ENCODE peak calls at places on chromosome 12, in four cellular contexts. One of them, this sample, is unnamed.

GRCh38 chr12:4700621-4701026 is 19.6 kb upstream of the GALNT8 start:
- DNase-seq in EL: no peak
- DNase-seq in CD8-positive, alpha-beta T cell: no peak
- DNase-seq in type B pancreatic cell: no peak
- DNase-seq in this sample: no peak

GRCh38 chr12:132477703-132478432 is 12.1 kb upstream of the FBRSL1 start:
- DNase-seq in EL: no peak
- DNase-seq in CD8-positive, alpha-beta T cell: no peak
- DNase-seq in type B pancreatic cell: no peak
- DNase-seq in this sample: no peak

GRCh38 chr12:5085896-5086295 is 42.2 kb downstream of the KCNA5 start:
- DNase-seq in EL: peak
- DNase-seq in CD8-positive, alpha-beta T cell: no peak
- DNase-seq in type B pancreatic cell: no peak
- DNase-seq in this sample: no peak

GRCh38 chr12:55933158-55933798 is 2.3 kb downstream of the DGKA start:
- DNase-seq in EL: peak
- DNase-seq in CD8-positive, alpha-beta T cell: no peak
- DNase-seq in type B pancreatic cell: no peak
- DNase-seq in this sample: no peak

GRCh38 chr12:71070416-71071155 is 87.2 kb downstream of the TSPAN8 start:
- DNase-seq in EL: no peak
- DNase-seq in CD8-positive, alpha-beta T cell: no peak
- DNase-seq in type B pancreatic cell: no peak
- DNase-seq in this sample: no peak

GRCh38 chr12:87816186-87816585 is 213.0 kb downstream of the C12orf50 start:
- DNase-seq in EL: peak
- DNase-seq in CD8-positive, alpha-beta T cell: no peak
- DNase-seq in type B pancreatic cell: no peak
- DNase-seq in this sample: no peak

GRCh38 chr12:4664111-4664510 is 15.2 kb downstream of the NDUFA9 start:
- DNase-seq in EL: peak
- DNase-seq in CD8-positive, alpha-beta T cell: no peak
- DNase-seq in type B pancreatic cell: no peak
- DNase-seq in this sample: no peak

GRCh38 chr12:2581293-2582045 is 213.3 kb upstream of the FKBP4 start:
- DNase-seq in EL: no peak
- DNase-seq in CD8-positive, alpha-beta T cell: no peak
- DNase-seq in type B pancreatic cell: no peak
- DNase-seq in this sample: no peak

GRCh38 chr12:65832217-65832616 is 7.9 kb downstream of the HMGA2 start:
- DNase-seq in EL: no peak
- DNase-seq in CD8-positive, alpha-beta T cell: no peak
- DNase-seq in type B pancreatic cell: no peak
- DNase-seq in this sample: no peak

GRCh38 chr12:68109444-68110217 is 49.9 kb downstream of the IFNG start:
- DNase-seq in EL: no peak
- DNase-seq in CD8-positive, alpha-beta T cell: no peak
- DNase-seq in type B pancreatic cell: no peak
- DNase-seq in this sample: no peak

GRCh38 chr12:124160102-124160501 is 134.8 kb upstream of the RFLNA start:
- DNase-seq in EL: no peak
- DNase-seq in CD8-positive, alpha-beta T cell: no peak
- DNase-seq in type B pancreatic cell: no peak
- DNase-seq in this sample: no peak

GRCh38 chr12:30885321-30885720 is 41.2 kb upstream of the TSPAN11 start:
- DNase-seq in EL: no peak
- DNase-seq in CD8-positive, alpha-beta T cell: no peak
- DNase-seq in type B pancreatic cell: no peak
- DNase-seq in this sample: no peak

GRCh38 chr12:121673013-121673441 is 3.6 kb upstream of the MORN3 start:
- DNase-seq in EL: peak
- DNase-seq in CD8-positive, alpha-beta T cell: no peak
- DNase-seq in type B pancreatic cell: no peak
- DNase-seq in this sample: no peak

GRCh38 chr12:109765493-109765810 is 51.8 kb downstream of the FAM222A start:
- DNase-seq in EL: no peak
- DNase-seq in CD8-positive, alpha-beta T cell: no peak
- DNase-seq in type B pancreatic cell: peak
- DNase-seq in this sample: no peak

GRCh38 chr12:121774968-121775474 is 18.5 kb downstream of the RHOF start:
- DNase-seq in EL: no peak
- DNase-seq in CD8-positive, alpha-beta T cell: no peak
- DNase-seq in type B pancreatic cell: no peak
- DNase-seq in this sample: no peak

GRCh38 chr12:27178723-27179398 is 65.2 kb upstream of the STK38L start:
- DNase-seq in EL: peak
- DNase-seq in CD8-positive, alpha-beta T cell: no peak
- DNase-seq in type B pancreatic cell: no peak
- DNase-seq in this sample: no peak

GRCh38 chr12:123892853-123893252 is 79.8 kb downstream of the CCDC92 start:
- DNase-seq in EL: no peak
- DNase-seq in CD8-positive, alpha-beta T cell: no peak
- DNase-seq in type B pancreatic cell: no peak
- DNase-seq in this sample: no peak